ENCODE peak calls at places on chromosomes 11 and 22, in seven cellular contexts. One of them, this sample, is unnamed.

GRCh38 chr11:22508691-22509090 is 116.9 kb downstream of the FANCF start:
- DNase-seq in nephron progenitor cell: peak; percentile 46
- DNase-seq in stimulated activated CD8-positive, alpha-beta memory T cell treated with anti-CD3 and anti-CD28 coated beads, Interleukin-2, amount 100 ng/mL, for 48 hours: no peak
- DNase-seq in HEK293T: no peak
- DNase-seq in AG10803: no peak
- DNase-seq in activated CD4-positive, alpha-beta T cell treated with anti-CD3 and anti-CD28 coated beads, Interleukin-2, amount 50 U/mL, for 1 hour: no peak
- DNase-seq in NCI-H2081 treated with DMSO at 0.1 percent for 48 hours: no peak
- DNase-seq in this sample: no peak

GRCh38 chr11:100715163-100715792 is 28.2 kb downstream of the ARHGAP42 start:
- DNase-seq in nephron progenitor cell: no peak
- DNase-seq in stimulated activated CD8-positive, alpha-beta memory T cell treated with anti-CD3 and anti-CD28 coated beads, Interleukin-2, amount 100 ng/mL, for 48 hours: no peak
- DNase-seq in HEK293T: no peak
- DNase-seq in AG10803: no peak
- DNase-seq in activated CD4-positive, alpha-beta T cell treated with anti-CD3 and anti-CD28 coated beads, Interleukin-2, amount 50 U/mL, for 1 hour: no peak
- DNase-seq in NCI-H2081 treated with DMSO at 0.1 percent for 48 hours: no peak
- DNase-seq in this sample: no peak

GRCh38 chr22:24926428-24926725 is 20.1 kb downstream of the LHFPL7 start:
- DNase-seq in nephron progenitor cell: no peak
- DNase-seq in stimulated activated CD8-positive, alpha-beta memory T cell treated with anti-CD3 and anti-CD28 coated beads, Interleukin-2, amount 100 ng/mL, for 48 hours: no peak
- DNase-seq in HEK293T: no peak
- DNase-seq in AG10803: no peak
- DNase-seq in activated CD4-positive, alpha-beta T cell treated with anti-CD3 and anti-CD28 coated beads, Interleukin-2, amount 50 U/mL, for 1 hour: no peak
- DNase-seq in NCI-H2081 treated with DMSO at 0.1 percent for 48 hours: no peak
- DNase-seq in this sample: no peak

GRCh38 chr11:67284811-67285540 is 4.1 kb upstream of the ANKRD13D start:
- DNase-seq in nephron progenitor cell: no peak
- DNase-seq in stimulated activated CD8-positive, alpha-beta memory T cell treated with anti-CD3 and anti-CD28 coated beads, Interleukin-2, amount 100 ng/mL, for 48 hours: no peak
- DNase-seq in HEK293T: no peak
- DNase-seq in AG10803: no peak
- DNase-seq in activated CD4-positive, alpha-beta T cell treated with anti-CD3 and anti-CD28 coated beads, Interleukin-2, amount 50 U/mL, for 1 hour: no peak
- DNase-seq in NCI-H2081 treated with DMSO at 0.1 percent for 48 hours: no peak
- DNase-seq in this sample: no peak

GRCh38 chr11:86132667-86133310 is 63.9 kb upstream of the PICALM start:
- DNase-seq in nephron progenitor cell: no peak
- DNase-seq in stimulated activated CD8-positive, alpha-beta memory T cell treated with anti-CD3 and anti-CD28 coated beads, Interleukin-2, amount 100 ng/mL, for 48 hours: no peak
- DNase-seq in HEK293T: no peak
- DNase-seq in AG10803: no peak
- DNase-seq in activated CD4-positive, alpha-beta T cell treated with anti-CD3 and anti-CD28 coated beads, Interleukin-2, amount 50 U/mL, for 1 hour: no peak
- DNase-seq in NCI-H2081 treated with DMSO at 0.1 percent for 48 hours: no peak
- DNase-seq in this sample: no peak

GRCh38 chr11:67445515-67445914 is 2.2 kb upstream of the CORO1B start:
- DNase-seq in nephron progenitor cell: no peak
- DNase-seq in stimulated activated CD8-positive, alpha-beta memory T cell treated with anti-CD3 and anti-CD28 coated beads, Interleukin-2, amount 100 ng/mL, for 48 hours: no peak
- DNase-seq in HEK293T: no peak
- DNase-seq in AG10803: no peak
- DNase-seq in activated CD4-positive, alpha-beta T cell treated with anti-CD3 and anti-CD28 coated beads, Interleukin-2, amount 50 U/mL, for 1 hour: no peak
- DNase-seq in NCI-H2081 treated with DMSO at 0.1 percent for 48 hours: no peak
- DNase-seq in this sample: no peak

GRCh38 chr22:24181088-24181995 is at the start of gene SUSD2:
- DNase-seq in nephron progenitor cell: peak; percentile 48
- DNase-seq in stimulated activated CD8-positive, alpha-beta memory T cell treated with anti-CD3 and anti-CD28 coated beads, Interleukin-2, amount 100 ng/mL, for 48 hours: no peak
- DNase-seq in HEK293T: peak; percentile 46
- DNase-seq in AG10803: no peak
- DNase-seq in activated CD4-positive, alpha-beta T cell treated with anti-CD3 and anti-CD28 coated beads, Interleukin-2, amount 50 U/mL, for 1 hour: no peak
- DNase-seq in NCI-H2081 treated with DMSO at 0.1 percent for 48 hours: no peak
- DNase-seq in this sample: no peak

GRCh38 chr11:106457727-106458126 is 380.3 kb downstream of the AASDHPPT start:
- DNase-seq in nephron progenitor cell: no peak
- DNase-seq in stimulated activated CD8-positive, alpha-beta memory T cell treated with anti-CD3 and anti-CD28 coated beads, Interleukin-2, amount 100 ng/mL, for 48 hours: no peak
- DNase-seq in HEK293T: no peak
- DNase-seq in AG10803: peak; percentile 61
- DNase-seq in activated CD4-positive, alpha-beta T cell treated with anti-CD3 and anti-CD28 coated beads, Interleukin-2, amount 50 U/mL, for 1 hour: no peak
- DNase-seq in NCI-H2081 treated with DMSO at 0.1 percent for 48 hours: no peak
- DNase-seq in this sample: no peak

GRCh38 chr11:69475866-69476714 is 5.4 kb upstream of the LINC01488 start:
- DNase-seq in nephron progenitor cell: no peak
- DNase-seq in stimulated activated CD8-positive, alpha-beta memory T cell treated with anti-CD3 and anti-CD28 coated beads, Interleukin-2, amount 100 ng/mL, for 48 hours: no peak
- DNase-seq in HEK293T: no peak
- DNase-seq in AG10803: no peak
- DNase-seq in activated CD4-positive, alpha-beta T cell treated with anti-CD3 and anti-CD28 coated beads, Interleukin-2, amount 50 U/mL, for 1 hour: no peak
- DNase-seq in NCI-H2081 treated with DMSO at 0.1 percent for 48 hours: no peak
- DNase-seq in this sample: no peak

GRCh38 chr11:123235687-123236261 is 40.7 kb upstream of the CLMP start:
- DNase-seq in nephron progenitor cell: no peak
- DNase-seq in stimulated activated CD8-positive, alpha-beta memory T cell treated with anti-CD3 and anti-CD28 coated beads, Interleukin-2, amount 100 ng/mL, for 48 hours: no peak
- DNase-seq in HEK293T: no peak
- DNase-seq in AG10803: peak; percentile 79
- DNase-seq in activated CD4-positive, alpha-beta T cell treated with anti-CD3 and anti-CD28 coated beads, Interleukin-2, amount 50 U/mL, for 1 hour: no peak
- DNase-seq in NCI-H2081 treated with DMSO at 0.1 percent for 48 hours: no peak
- DNase-seq in this sample: no peak

GRCh38 chr22:50522208-50522805 is 3.1 kb downstream of the SCO2 start:
- DNase-seq in nephron progenitor cell: no peak
- DNase-seq in stimulated activated CD8-positive, alpha-beta memory T cell treated with anti-CD3 and anti-CD28 coated beads, Interleukin-2, amount 100 ng/mL, for 48 hours: no peak
- DNase-seq in HEK293T: no peak
- DNase-seq in AG10803: no peak
- DNase-seq in activated CD4-positive, alpha-beta T cell treated with anti-CD3 and anti-CD28 coated beads, Interleukin-2, amount 50 U/mL, for 1 hour: no peak
- DNase-seq in NCI-H2081 treated with DMSO at 0.1 percent for 48 hours: no peak
- DNase-seq in this sample: no peak

GRCh38 chr11:58629857-58630256 is 7.4 kb downstream of the CNTF start:
- DNase-seq in nephron progenitor cell: no peak
- DNase-seq in stimulated activated CD8-positive, alpha-beta memory T cell treated with anti-CD3 and anti-CD28 coated beads, Interleukin-2, amount 100 ng/mL, for 48 hours: no peak
- DNase-seq in HEK293T: peak; percentile 34
- DNase-seq in AG10803: peak; percentile 71
- DNase-seq in activated CD4-positive, alpha-beta T cell treated with anti-CD3 and anti-CD28 coated beads, Interleukin-2, amount 50 U/mL, for 1 hour: no peak
- DNase-seq in NCI-H2081 treated with DMSO at 0.1 percent for 48 hours: peak; percentile 21
- DNase-seq in this sample: peak; percentile 34

GRCh38 chr11:69394234-69394891 is 87.1 kb upstream of the LINC01488 start:
- DNase-seq in nephron progenitor cell: no peak
- DNase-seq in stimulated activated CD8-positive, alpha-beta memory T cell treated with anti-CD3 and anti-CD28 coated beads, Interleukin-2, amount 100 ng/mL, for 48 hours: no peak
- DNase-seq in HEK293T: no peak
- DNase-seq in AG10803: no peak
- DNase-seq in activated CD4-positive, alpha-beta T cell treated with anti-CD3 and anti-CD28 coated beads, Interleukin-2, amount 50 U/mL, for 1 hour: no peak
- DNase-seq in NCI-H2081 treated with DMSO at 0.1 percent for 48 hours: no peak
- DNase-seq in this sample: no peak

GRCh38 chr11:69726019-69726418 is 22.2 kb upstream of the FGF19 start:
- DNase-seq in nephron progenitor cell: no peak
- DNase-seq in stimulated activated CD8-positive, alpha-beta memory T cell treated with anti-CD3 and anti-CD28 coated beads, Interleukin-2, amount 100 ng/mL, for 48 hours: no peak
- DNase-seq in HEK293T: no peak
- DNase-seq in AG10803: no peak
- DNase-seq in activated CD4-positive, alpha-beta T cell treated with anti-CD3 and anti-CD28 coated beads, Interleukin-2, amount 50 U/mL, for 1 hour: no peak
- DNase-seq in NCI-H2081 treated with DMSO at 0.1 percent for 48 hours: no peak
- DNase-seq in this sample: no peak

GRCh38 chr11:76347391-76347790 is 33.5 kb downstream of the THAP12 start:
- DNase-seq in nephron progenitor cell: no peak
- DNase-seq in stimulated activated CD8-positive, alpha-beta memory T cell treated with anti-CD3 and anti-CD28 coated beads, Interleukin-2, amount 100 ng/mL, for 48 hours: no peak
- DNase-seq in HEK293T: no peak
- DNase-seq in AG10803: peak; percentile 64
- DNase-seq in activated CD4-positive, alpha-beta T cell treated with anti-CD3 and anti-CD28 coated beads, Interleukin-2, amount 50 U/mL, for 1 hour: no peak
- DNase-seq in NCI-H2081 treated with DMSO at 0.1 percent for 48 hours: no peak
- DNase-seq in this sample: no peak

GRCh38 chr11:13972958-13973357 is 10.4 kb downstream of the SPON1 start:
- DNase-seq in nephron progenitor cell: no peak
- DNase-seq in stimulated activated CD8-positive, alpha-beta memory T cell treated with anti-CD3 and anti-CD28 coated beads, Interleukin-2, amount 100 ng/mL, for 48 hours: no peak
- DNase-seq in HEK293T: no peak
- DNase-seq in AG10803: no peak
- DNase-seq in activated CD4-positive, alpha-beta T cell treated with anti-CD3 and anti-CD28 coated beads, Interleukin-2, amount 50 U/mL, for 1 hour: no peak
- DNase-seq in NCI-H2081 treated with DMSO at 0.1 percent for 48 hours: no peak
- DNase-seq in this sample: no peak

GRCh38 chr22:47292546-47293320 is 530.3 kb downstream of the TBC1D22A start:
- DNase-seq in nephron progenitor cell: no peak
- DNase-seq in stimulated activated CD8-positive, alpha-beta memory T cell treated with anti-CD3 and anti-CD28 coated beads, Interleukin-2, amount 100 ng/mL, for 48 hours: no peak
- DNase-seq in HEK293T: no peak
- DNase-seq in AG10803: no peak
- DNase-seq in activated CD4-positive, alpha-beta T cell treated with anti-CD3 and anti-CD28 coated beads, Interleukin-2, amount 50 U/mL, for 1 hour: no peak
- DNase-seq in NCI-H2081 treated with DMSO at 0.1 percent for 48 hours: no peak
- DNase-seq in this sample: no peak

GRCh38 chr22:41217553-41218157 is 12.5 kb downstream of the L3MBTL2 start:
- DNase-seq in nephron progenitor cell: no peak
- DNase-seq in stimulated activated CD8-positive, alpha-beta memory T cell treated with anti-CD3 and anti-CD28 coated beads, Interleukin-2, amount 100 ng/mL, for 48 hours: peak; percentile 16
- DNase-seq in HEK293T: no peak
- DNase-seq in AG10803: peak; percentile 87
- DNase-seq in activated CD4-positive, alpha-beta T cell treated with anti-CD3 and anti-CD28 coated beads, Interleukin-2, amount 50 U/mL, for 1 hour: peak; percentile 23
- DNase-seq in NCI-H2081 treated with DMSO at 0.1 percent for 48 hours: no peak
- DNase-seq in this sample: no peak

GRCh38 chr11:123696183-123696582 is 41.8 kb upstream of the SCN3B start:
- DNase-seq in nephron progenitor cell: no peak
- DNase-seq in stimulated activated CD8-positive, alpha-beta memory T cell treated with anti-CD3 and anti-CD28 coated beads, Interleukin-2, amount 100 ng/mL, for 48 hours: no peak
- DNase-seq in HEK293T: no peak
- DNase-seq in AG10803: peak; percentile 36
- DNase-seq in activated CD4-positive, alpha-beta T cell treated with anti-CD3 and anti-CD28 coated beads, Interleukin-2, amount 50 U/mL, for 1 hour: no peak
- DNase-seq in NCI-H2081 treated with DMSO at 0.1 percent for 48 hours: no peak
- DNase-seq in this sample: no peak

GRCh38 chr11:26649884-26650283 is 72.0 kb downstream of the SLC5A12 start:
- DNase-seq in nephron progenitor cell: peak; percentile 69
- DNase-seq in stimulated activated CD8-positive, alpha-beta memory T cell treated with anti-CD3 and anti-CD28 coated beads, Interleukin-2, amount 100 ng/mL, for 48 hours: no peak
- DNase-seq in HEK293T: peak; percentile 63
- DNase-seq in AG10803: peak; percentile 69
- DNase-seq in activated CD4-positive, alpha-beta T cell treated with anti-CD3 and anti-CD28 coated beads, Interleukin-2, amount 50 U/mL, for 1 hour: no peak
- DNase-seq in NCI-H2081 treated with DMSO at 0.1 percent for 48 hours: peak; percentile 41
- DNase-seq in this sample: peak; percentile 21

GRCh38 chr11:12603362-12604088 is 70.7 kb upstream of the TEAD1 start:
- DNase-seq in nephron progenitor cell: no peak
- DNase-seq in stimulated activated CD8-positive, alpha-beta memory T cell treated with anti-CD3 and anti-CD28 coated beads, Interleukin-2, amount 100 ng/mL, for 48 hours: no peak
- DNase-seq in HEK293T: no peak
- DNase-seq in AG10803: no peak
- DNase-seq in activated CD4-positive, alpha-beta T cell treated with anti-CD3 and anti-CD28 coated beads, Interleukin-2, amount 50 U/mL, for 1 hour: no peak
- DNase-seq in NCI-H2081 treated with DMSO at 0.1 percent for 48 hours: no peak
- DNase-seq in this sample: no peak

GRCh38 chr11:118705796-118706545 is 26.5 kb upstream of the TREH start:
- DNase-seq in nephron progenitor cell: no peak
- DNase-seq in stimulated activated CD8-positive, alpha-beta memory T cell treated with anti-CD3 and anti-CD28 coated beads, Interleukin-2, amount 100 ng/mL, for 48 hours: no peak
- DNase-seq in HEK293T: no peak
- DNase-seq in AG10803: no peak
- DNase-seq in activated CD4-positive, alpha-beta T cell treated with anti-CD3 and anti-CD28 coated beads, Interleukin-2, amount 50 U/mL, for 1 hour: no peak
- DNase-seq in NCI-H2081 treated with DMSO at 0.1 percent for 48 hours: no peak
- DNase-seq in this sample: no peak

GRCh38 chr22:38738475-38739070 is 17.2 kb downstream of the SUN2 start:
- DNase-seq in nephron progenitor cell: no peak
- DNase-seq in stimulated activated CD8-positive, alpha-beta memory T cell treated with anti-CD3 and anti-CD28 coated beads, Interleukin-2, amount 100 ng/mL, for 48 hours: no peak
- DNase-seq in HEK293T: no peak
- DNase-seq in AG10803: no peak
- DNase-seq in activated CD4-positive, alpha-beta T cell treated with anti-CD3 and anti-CD28 coated beads, Interleukin-2, amount 50 U/mL, for 1 hour: no peak
- DNase-seq in NCI-H2081 treated with DMSO at 0.1 percent for 48 hours: no peak
- DNase-seq in this sample: no peak

GRCh38 chr11:81915045-81915444 is 818.6 kb downstream of the FAM181B start:
- DNase-seq in nephron progenitor cell: no peak
- DNase-seq in stimulated activated CD8-positive, alpha-beta memory T cell treated with anti-CD3 and anti-CD28 coated beads, Interleukin-2, amount 100 ng/mL, for 48 hours: no peak
- DNase-seq in HEK293T: no peak
- DNase-seq in AG10803: no peak
- DNase-seq in activated CD4-positive, alpha-beta T cell treated with anti-CD3 and anti-CD28 coated beads, Interleukin-2, amount 50 U/mL, for 1 hour: no peak
- DNase-seq in NCI-H2081 treated with DMSO at 0.1 percent for 48 hours: no peak
- DNase-seq in this sample: no peak

GRCh38 chr11:77071671-77072605 is 5.2 kb downstream of the CAPN5 start:
- DNase-seq in nephron progenitor cell: no peak
- DNase-seq in stimulated activated CD8-positive, alpha-beta memory T cell treated with anti-CD3 and anti-CD28 coated beads, Interleukin-2, amount 100 ng/mL, for 48 hours: no peak
- DNase-seq in HEK293T: no peak
- DNase-seq in AG10803: peak; percentile 15
- DNase-seq in activated CD4-positive, alpha-beta T cell treated with anti-CD3 and anti-CD28 coated beads, Interleukin-2, amount 50 U/mL, for 1 hour: no peak
- DNase-seq in NCI-H2081 treated with DMSO at 0.1 percent for 48 hours: no peak
- DNase-seq in this sample: no peak

GRCh38 chr11:73291196-73291595 is 16.9 kb upstream of the ARHGEF17 start:
- DNase-seq in nephron progenitor cell: no peak
- DNase-seq in stimulated activated CD8-positive, alpha-beta memory T cell treated with anti-CD3 and anti-CD28 coated beads, Interleukin-2, amount 100 ng/mL, for 48 hours: no peak
- DNase-seq in HEK293T: no peak
- DNase-seq in AG10803: no peak
- DNase-seq in activated CD4-positive, alpha-beta T cell treated with anti-CD3 and anti-CD28 coated beads, Interleukin-2, amount 50 U/mL, for 1 hour: no peak
- DNase-seq in NCI-H2081 treated with DMSO at 0.1 percent for 48 hours: no peak
- DNase-seq in this sample: no peak

This sample was measured in naive thymus-derived CD4-positive, alpha-beta T cell.